ENCODE peak calls at places on chromosomes 16 and 17, in five cellular contexts. E is prostate gland, Q is ovary, O is K562, C is body of pancreas. Y is an unnamed sample.

GRCh38 chr17:76138234-76138895 is 2.7 kb downstream of the FOXJ1 start:
- DNase-seq in E (no peak), Q (no peak), O (no peak), C (peak; percentile 64), Y (no peak)

GRCh38 chr16:8958344-8958808 is 5.3 kb downstream of the USP7 start:
- DNase-seq in E (no peak), Q (no peak), O (peak; percentile 40), C (no peak), Y (peak; percentile 35)

GRCh38 chr16:637081-638018 is 1.2 kb upstream of the METTL26 start:
- DNase-seq in E (peak; percentile 91), Q (peak; percentile 91), O (peak; percentile 100), C (peak; percentile 94), Y (peak; percentile 95)

GRCh38 chr17:79671387-79671752 is 59.4 kb upstream of the ENPP7 start:
- DNase-seq in E (no peak), Q (no peak), O (no peak), C (no peak), Y (no peak)

GRCh38 chr17:77327181-77327565 is 186.4 kb downstream of the SEC14L1 start:
- DNase-seq in E (no peak), Q (no peak), O (no peak), C (no peak), Y (no peak)

GRCh38 chr16:87076950-87077749 is 240.0 kb downstream of the C16orf95 start:
- DNase-seq in E (no peak), Q (no peak), O (peak; percentile 60), C (peak; percentile 77), Y (no peak)

GRCh38 chr17:4365628-4366311 is 705 bp downstream of the UBE2G1 start:
- DNase-seq in E (peak; percentile 34), Q (peak; percentile 73), O (peak; percentile 25), C (peak; percentile 39), Y (peak; percentile 65)

GRCh38 chr17:20920813-20921199 is 122.0 kb downstream of the USP22 start:
- DNase-seq in E (no peak), Q (no peak), O (no peak), C (no peak), Y (no peak)

GRCh38 chr17:32551186-32551955 is 64.6 kb downstream of the CDK5R1 start:
- DNase-seq in E (no peak), Q (no peak), O (no peak), C (no peak), Y (no peak)

GRCh38 chr17:58997756-58998553 is 108.7 kb downstream of the TRIM37 start:
- DNase-seq in E (no peak), Q (no peak), O (no peak), C (no peak), Y (no peak)

GRCh38 chr17:82367724-82368524 is 3.6 kb upstream of the UTS2R start:
- DNase-seq in E (no peak), Q (no peak), O (peak; percentile 96), C (no peak), Y (peak; percentile 48)

GRCh38 chr17:51298508-51299371 is 38.4 kb downstream of the UTP18 start:
- DNase-seq in E (no peak), Q (no peak), O (peak; percentile 55), C (peak; percentile 11), Y (no peak)

GRCh38 chr16:57091990-57092785 is at the start of gene CPNE2:
- DNase-seq in E (peak; percentile 54), Q (peak; percentile 80), O (peak; percentile 84), C (peak; percentile 70), Y (peak; percentile 48)

GRCh38 chr17:42286411-42287295 is 1.6 kb upstream of the STAT5A start:
- DNase-seq in E (no peak), Q (peak; percentile 40), O (no peak), C (peak; percentile 13), Y (peak; percentile 58)

GRCh38 chr16:3599922-3600321 is 11.5 kb downstream of the SLX4 start:
- DNase-seq in E (no peak), Q (no peak), O (no peak), C (no peak), Y (no peak)

GRCh38 chr16:84703671-84704070 is 3.9 kb downstream of the USP10 start:
- DNase-seq in E (no peak), Q (no peak), O (no peak), C (no peak), Y (no peak)

GRCh38 chr17:38733315-38734234 is 3.4 kb downstream of the CISD3 start:
- DNase-seq in E (peak; percentile 47), Q (no peak), O (no peak), C (peak; percentile 85), Y (no peak)

GRCh38 chr17:45334701-45335677 is 18.2 kb upstream of the MAP3K14 start:
- DNase-seq in E (no peak), Q (peak; percentile 3), O (no peak), C (no peak), Y (no peak)

GRCh38 chr16:14510939-14511797 is 118.9 kb downstream of the PARN start:
- DNase-seq in E (no peak), Q (no peak), O (no peak), C (no peak), Y (no peak)

GRCh38 chr16:50453446-50453845 is 84.7 kb upstream of the BRD7 start:
- DNase-seq in E (no peak), Q (no peak), O (no peak), C (no peak), Y (no peak)

GRCh38 chr17:15965510-15965909 is 20.6 kb downstream of the ADORA2B start:
- DNase-seq in E (no peak), Q (no peak), O (no peak), C (no peak), Y (no peak)

GRCh38 chr16:72099377-72099818 is 5.8 kb downstream of the DHX38 start:
- DNase-seq in E (no peak), Q (peak; percentile 34), O (peak; percentile 72), C (peak; percentile 37), Y (peak; percentile 75)

GRCh38 chr17:62599964-62600657 is 27.4 kb upstream of the MRC2 start:
- DNase-seq in E (no peak), Q (no peak), O (no peak), C (no peak), Y (no peak)

GRCh38 chr16:85240982-85241924 is 129.0 kb upstream of the CIBAR2 start:
- DNase-seq in E (no peak), Q (no peak), O (no peak), C (no peak), Y (no peak)

GRCh38 chr17:21061971-21062526 is 19.2 kb upstream of the USP22 start:
- DNase-seq in E (no peak), Q (no peak), O (no peak), C (no peak), Y (no peak)

GRCh38 chr16:5019775-5020174 is 14.0 kb downstream of the NAGPA start:
- DNase-seq in E (no peak), Q (no peak), O (no peak), C (no peak), Y (no peak)

GRCh38 chr17:66172706-66173223 is 19.2 kb downstream of the CEP112 start:
- DNase-seq in E (no peak), Q (no peak), O (no peak), C (no peak), Y (no peak)

GRCh38 chr17:66178642-66179041 is 13.3 kb downstream of the CEP112 start:
- DNase-seq in E (no peak), Q (no peak), O (no peak), C (no peak), Y (no peak)

GRCh38 chr17:66177048-66177447 is 14.9 kb downstream of the CEP112 start:
- DNase-seq in E (no peak), Q (no peak), O (no peak), C (no peak), Y (no peak)

GRCh38 chr17:66172144-66172543 is 19.8 kb downstream of the CEP112 start:
- DNase-seq in E (no peak), Q (no peak), O (no peak), C (no peak), Y (no peak)

GRCh38 chr17:66175892-66176291 is 16.0 kb downstream of the CEP112 start:
- DNase-seq in E (no peak), Q (no peak), O (no peak), C (no peak), Y (no peak)
- TF ChIP-seq POLR2A in E (no peak), Q (no peak), O (no peak), C (no peak), Y (no peak)

GRCh38 chr17:40312893-40313659 is 4.1 kb downstream of the RARA start:
- DNase-seq in E (no peak), Q (peak; percentile 12), O (no peak), C (no peak), Y (no peak)

GRCh38 chr17:40313660-40314556 is 4.9 kb downstream of the RARA start:
- DNase-seq in E (no peak), Q (no peak), O (no peak), C (no peak), Y (no peak)

GRCh38 chr17:40311575-40311974 is 2.6 kb downstream of the RARA start:
- DNase-seq in E (no peak), Q (peak; percentile 44), O (no peak), C (no peak), Y (no peak)

GRCh38 chr17:40310882-40311391 is 2.0 kb downstream of the RARA start:
- DNase-seq in E (no peak), Q (peak; percentile 21), O (no peak), C (no peak), Y (peak; percentile 48)

GRCh38 chr17:40312131-40312731 is 3.3 kb downstream of the RARA start:
- DNase-seq in E (no peak), Q (peak; percentile 26), O (no peak), C (no peak), Y (no peak)
- TF ChIP-seq POLR2A in E (no peak), Q (no peak), O (no peak), C (no peak), Y (no peak)

DNA sequence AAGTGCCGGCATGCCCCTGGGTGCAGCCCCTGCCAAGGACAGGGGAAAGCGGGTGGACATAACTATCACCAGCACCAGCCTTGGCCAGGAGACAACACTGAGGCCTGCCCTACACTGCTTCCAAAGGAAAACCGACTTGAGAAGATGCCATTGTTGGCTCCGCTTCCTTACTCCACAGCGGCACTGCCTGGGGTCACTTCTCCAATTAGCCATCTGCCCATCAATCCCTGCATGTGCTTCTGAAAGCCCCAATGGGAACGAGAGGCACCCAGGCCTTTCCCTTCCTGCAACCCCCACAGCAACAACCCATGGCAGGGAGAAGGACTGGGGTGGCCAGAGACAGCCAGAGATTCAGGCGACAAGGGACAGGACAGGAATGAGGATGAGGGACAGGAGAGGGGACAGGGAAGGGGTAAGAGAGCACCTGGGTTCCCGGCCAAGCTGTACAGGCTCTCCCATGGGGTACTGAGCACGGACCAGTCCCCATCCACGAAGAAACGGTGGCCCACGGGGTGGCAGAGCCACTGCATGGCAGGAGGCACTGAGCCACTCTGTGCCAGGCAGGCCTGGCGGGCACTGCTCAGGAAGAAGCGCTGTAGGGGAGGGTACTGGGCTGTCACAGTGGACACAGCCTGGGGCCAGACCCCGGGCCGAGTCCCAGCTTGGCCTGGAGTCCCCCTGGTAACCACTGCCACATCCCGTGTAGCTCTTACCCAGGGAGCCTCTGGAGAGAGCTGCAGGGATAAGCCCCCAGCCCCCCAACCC is 21.2 kb downstream of the SREBF1 start:
- DNase-seq in E (no peak), Q (no peak), O (no peak), C (no peak), Y (no peak)
- TF ChIP-seq POLR2A in E (no peak), Q (no peak), O (no peak), C (no peak), Y (no peak)

DNA sequence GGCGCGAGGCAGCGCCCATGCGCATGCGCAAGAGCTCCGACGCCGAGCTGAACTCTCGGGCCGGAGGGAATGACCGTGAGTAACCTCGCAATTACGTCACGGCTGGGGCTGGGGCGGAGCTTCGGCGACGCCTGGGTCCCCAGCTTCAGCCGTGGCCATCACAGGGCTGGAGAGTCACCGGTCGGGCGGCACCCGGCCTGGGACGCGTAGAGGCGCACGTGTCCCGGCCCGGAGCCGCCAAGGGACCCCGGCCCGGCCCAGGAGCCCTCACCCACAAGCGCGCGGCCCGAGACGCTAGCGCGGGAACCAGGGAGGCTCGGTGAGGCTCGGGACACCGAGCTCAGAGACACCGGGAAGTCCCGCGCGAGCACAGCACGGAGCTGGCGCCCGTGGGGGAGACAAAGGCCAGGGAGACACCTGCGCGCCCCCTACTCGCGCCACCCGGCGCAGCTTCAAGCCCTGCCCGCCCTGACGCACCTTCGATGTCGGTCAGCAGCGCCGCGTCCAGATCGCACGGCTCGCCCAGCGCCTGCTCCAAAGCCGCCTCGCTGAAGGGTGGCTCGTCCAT is 452 bp downstream of the SREBF1 start:
- DNase-seq in E (peak; percentile 98), Q (peak; percentile 97), O (peak; percentile 92), C (peak; percentile 99), Y (peak; percentile 98)
- TF ChIP-seq POLR2A in E (peak; percentile 100), Q (peak; percentile 91), O (peak; percentile 93), C (peak; percentile 99), Y (peak; percentile 95)

Y was measured in testis.